ENCODE peak calls at places on chromosome 2, in five cellular contexts. One of them, this sample, is unnamed.

GRCh38 chr2:84486436-84487115 is 27.5 kb upstream of the SUCLG1 start:
- DNase-seq in GM10248: no peak
- DNase-seq in mucosa of descending colon: no peak
- DNase-seq in GM13977: no peak
- DNase-seq in lung: peak; percentile 73
- DNase-seq in this sample: no peak

GRCh38 chr2:239768907-239769573 is 256.1 kb downstream of the NDUFA10 start:
- DNase-seq in lung: no peak
- DNase-seq in GM10248: no peak
- DNase-seq in mucosa of descending colon: no peak
- DNase-seq in GM13977: no peak
- DNase-seq in this sample: no peak

GRCh38 chr2:134457353-134457752 is 203.5 kb downstream of the MGAT5 start:
- DNase-seq in mucosa of descending colon: no peak
- DNase-seq in lung: no peak
- DNase-seq in GM13977: no peak
- DNase-seq in GM10248: no peak
- DNase-seq in this sample: no peak

GRCh38 chr2:157787364-157787938 is 88.7 kb downstream of the ACVR1 start:
- DNase-seq in GM13977: no peak
- DNase-seq in mucosa of descending colon: no peak
- DNase-seq in lung: no peak
- DNase-seq in GM10248: no peak
- DNase-seq in this sample: no peak

GRCh38 chr2:24512404-24512803 is 21.4 kb downstream of the NCOA1 start:
- DNase-seq in mucosa of descending colon: no peak
- DNase-seq in GM10248: no peak
- DNase-seq in lung: no peak
- DNase-seq in GM13977: no peak
- DNase-seq in this sample: no peak

GRCh38 chr2:203636896-203637818 is 69.3 kb upstream of the CD28 start:
- DNase-seq in lung: no peak
- DNase-seq in GM13977: no peak
- DNase-seq in mucosa of descending colon: no peak
- DNase-seq in GM10248: no peak
- DNase-seq in this sample: no peak

GRCh38 chr2:53670351-53670750 is 97.3 kb upstream of the CHAC2 start:
- DNase-seq in GM10248: no peak
- DNase-seq in GM13977: no peak
- DNase-seq in mucosa of descending colon: no peak
- DNase-seq in lung: no peak
- DNase-seq in this sample: no peak

GRCh38 chr2:74587664-74588277 is 33.3 kb downstream of the DOK1 start:
- DNase-seq in lung: peak; percentile 63
- DNase-seq in GM13977: peak; percentile 72
- DNase-seq in GM10248: peak; percentile 82
- DNase-seq in mucosa of descending colon: no peak
- DNase-seq in this sample: peak; percentile 48

GRCh38 chr2:31812051-31812798 is 198.6 kb downstream of the MEMO1 start:
- DNase-seq in mucosa of descending colon: no peak
- DNase-seq in lung: no peak
- DNase-seq in GM13977: peak; percentile 68
- DNase-seq in GM10248: peak; percentile 74
- DNase-seq in this sample: no peak

GRCh38 chr2:239669899-239670460 is 269.2 kb upstream of the HDAC4 start:
- DNase-seq in GM13977: no peak
- DNase-seq in lung: no peak
- DNase-seq in GM10248: no peak
- DNase-seq in mucosa of descending colon: no peak
- DNase-seq in this sample: no peak

GRCh38 chr2:25050128-25050527 is 8.3 kb downstream of the EFR3B start:
- DNase-seq in GM13977: peak; percentile 23
- DNase-seq in mucosa of descending colon: no peak
- DNase-seq in GM10248: peak; percentile 35
- DNase-seq in lung: no peak
- DNase-seq in this sample: no peak

GRCh38 chr2:176188218-176188968 is at the start of gene HOXD1:
- DNase-seq in lung: peak; percentile 66
- DNase-seq in GM13977: peak; percentile 54
- DNase-seq in GM10248: peak; percentile 49
- DNase-seq in mucosa of descending colon: peak; percentile 80
- DNase-seq in this sample: no peak

GRCh38 chr2:128091691-128092050 is 671 bp downstream of the UGGT1 start:
- DNase-seq in GM13977: no peak
- DNase-seq in mucosa of descending colon: no peak
- DNase-seq in GM10248: no peak
- DNase-seq in lung: no peak
- DNase-seq in this sample: no peak

GRCh38 chr2:160920791-160921303 is 239.4 kb upstream of the TANK start:
- DNase-seq in mucosa of descending colon: no peak
- DNase-seq in GM10248: no peak
- DNase-seq in GM13977: no peak
- DNase-seq in lung: no peak
- DNase-seq in this sample: no peak

GRCh38 chr2:39308778-39309177 is 65.0 kb upstream of the CDKL4 start:
- DNase-seq in GM10248: no peak
- DNase-seq in lung: no peak
- DNase-seq in mucosa of descending colon: no peak
- DNase-seq in GM13977: no peak
- DNase-seq in this sample: no peak

GRCh38 chr2:137952586-137953129 is 11.6 kb upstream of the HNMT start:
- DNase-seq in GM13977: no peak
- DNase-seq in lung: no peak
- DNase-seq in GM10248: no peak
- DNase-seq in mucosa of descending colon: no peak
- DNase-seq in this sample: no peak

GRCh38 chr2:38499921-38500634 is 102.7 kb downstream of the HNRNPLL start:
- DNase-seq in lung: no peak
- DNase-seq in mucosa of descending colon: no peak
- DNase-seq in GM13977: no peak
- DNase-seq in GM10248: no peak
- DNase-seq in this sample: no peak

GRCh38 chr2:219125225-219125885 is 35.3 kb downstream of the NHEJ1 start:
- DNase-seq in GM10248: no peak
- DNase-seq in mucosa of descending colon: peak; percentile 88
- DNase-seq in lung: peak; percentile 65
- DNase-seq in GM13977: no peak
- DNase-seq in this sample: no peak

GRCh38 chr2:134228493-134228903 is 25.4 kb upstream of the MGAT5 start:
- DNase-seq in GM13977: no peak
- DNase-seq in lung: no peak
- DNase-seq in mucosa of descending colon: no peak
- DNase-seq in GM10248: no peak
- DNase-seq in this sample: no peak

GRCh38 chr2:128644156-128644555 is 325.5 kb upstream of the HS6ST1 start:
- DNase-seq in GM10248: no peak
- DNase-seq in lung: peak; percentile 17
- DNase-seq in GM13977: no peak
- DNase-seq in mucosa of descending colon: no peak
- DNase-seq in this sample: peak; percentile 2

GRCh38 chr2:38997784-38998183 is 108.1 kb downstream of the ARHGEF33 start:
- DNase-seq in mucosa of descending colon: no peak
- DNase-seq in lung: no peak
- DNase-seq in GM10248: no peak
- DNase-seq in GM13977: no peak
- DNase-seq in this sample: no peak

GRCh38 chr2:239193925-239194687 is 206.7 kb downstream of the HDAC4 start:
- DNase-seq in lung: no peak
- DNase-seq in GM13977: no peak
- DNase-seq in GM10248: no peak
- DNase-seq in mucosa of descending colon: peak; percentile 17
- DNase-seq in this sample: peak; percentile 13

GRCh38 chr2:195732569-195732968 is 75.5 kb downstream of the SLC39A10 start:
- DNase-seq in mucosa of descending colon: no peak
- DNase-seq in GM13977: no peak
- DNase-seq in lung: no peak
- DNase-seq in GM10248: no peak
- DNase-seq in this sample: no peak

GRCh38 chr2:95034221-95034620 is 8.7 kb downstream of the MAL start:
- DNase-seq in lung: no peak
- DNase-seq in mucosa of descending colon: peak; percentile 17
- DNase-seq in GM13977: no peak
- DNase-seq in GM10248: no peak
- DNase-seq in this sample: no peak

GRCh38 chr2:170277943-170278342 is 100.0 kb downstream of the MYO3B start:
- DNase-seq in lung: no peak
- DNase-seq in mucosa of descending colon: no peak
- DNase-seq in GM10248: no peak
- DNase-seq in GM13977: no peak
- DNase-seq in this sample: no peak

GRCh38 chr2:227545990-227546389 is 52.7 kb upstream of the SCYGR2 start:
- DNase-seq in GM10248: no peak
- DNase-seq in mucosa of descending colon: peak; percentile 55
- DNase-seq in lung: no peak
- DNase-seq in GM13977: no peak
- DNase-seq in this sample: no peak

GRCh38 chr2:27804146-27804545 is 32.6 kb downstream of the MRPL33 start:
- DNase-seq in GM13977: no peak
- DNase-seq in lung: no peak
- DNase-seq in mucosa of descending colon: no peak
- DNase-seq in GM10248: no peak
- DNase-seq in this sample: no peak

GRCh38 chr2:88180594-88181240 is 10.6 kb downstream of the THNSL2 start:
- DNase-seq in lung: no peak
- DNase-seq in GM10248: no peak
- DNase-seq in GM13977: no peak
- DNase-seq in mucosa of descending colon: no peak
- DNase-seq in this sample: no peak

GRCh38 chr2:226649201-226649600 is 150.4 kb downstream of the IRS1 start:
- DNase-seq in GM10248: no peak
- DNase-seq in lung: no peak
- DNase-seq in GM13977: no peak
- DNase-seq in mucosa of descending colon: no peak
- DNase-seq in this sample: no peak

GRCh38 chr2:48343571-48344440 is 186.1 kb upstream of the STON1 start:
- DNase-seq in mucosa of descending colon: no peak
- DNase-seq in GM10248: peak; percentile 14
- DNase-seq in GM13977: no peak
- DNase-seq in lung: no peak
- DNase-seq in this sample: no peak

GRCh38 chr2:183759033-183759432 is 634.8 kb downstream of the NUP35 start:
- DNase-seq in mucosa of descending colon: no peak
- DNase-seq in GM10248: no peak
- DNase-seq in lung: no peak
- DNase-seq in GM13977: no peak
- DNase-seq in this sample: no peak

GRCh38 chr2:30979822-30980245 is 158.4 kb downstream of the GALNT14 start:
- DNase-seq in GM13977: no peak
- DNase-seq in GM10248: no peak
- DNase-seq in lung: no peak
- DNase-seq in mucosa of descending colon: no peak
- DNase-seq in this sample: no peak

GRCh38 chr2:229409751-229410181 is 138.7 kb upstream of the PID1 start:
- DNase-seq in mucosa of descending colon: no peak
- DNase-seq in GM10248: no peak
- DNase-seq in lung: no peak
- DNase-seq in GM13977: no peak
- DNase-seq in this sample: no peak

GRCh38 chr2:233242231-233242917 is 9.1 kb upstream of the ATG16L1 start:
- DNase-seq in mucosa of descending colon: no peak
- DNase-seq in GM10248: peak; percentile 40
- DNase-seq in lung: no peak
- DNase-seq in GM13977: no peak
- DNase-seq in this sample: no peak

GRCh38 chr2:19695706-19696105 is 206.1 kb downstream of the TTC32 start:
- DNase-seq in lung: no peak
- DNase-seq in GM10248: no peak
- DNase-seq in mucosa of descending colon: no peak
- DNase-seq in GM13977: no peak
- DNase-seq in this sample: no peak

GRCh38 chr2:168562971-168563370 is 106.9 kb downstream of the CERS6 start:
- DNase-seq in mucosa of descending colon: no peak
- DNase-seq in GM13977: no peak
- DNase-seq in lung: no peak
- DNase-seq in GM10248: no peak
- DNase-seq in this sample: no peak

GRCh38 chr2:168560817-168561485 is 104.9 kb downstream of the CERS6 start:
- DNase-seq in lung: no peak
- DNase-seq in mucosa of descending colon: no peak
- DNase-seq in GM13977: peak; percentile 8
- DNase-seq in GM10248: peak; percentile 17
- DNase-seq in this sample: no peak

GRCh38 chr2:168561991-168562390 is 105.9 kb downstream of the CERS6 start:
- DNase-seq in GM13977: no peak
- DNase-seq in GM10248: no peak
- DNase-seq in lung: no peak
- DNase-seq in mucosa of descending colon: no peak
- DNase-seq in this sample: no peak

GRCh38 chr2:168555283-168555682 is 99.2 kb downstream of the CERS6 start:
- DNase-seq in lung: no peak
- DNase-seq in GM13977: no peak
- DNase-seq in GM10248: no peak
- DNase-seq in mucosa of descending colon: no peak
- DNase-seq in this sample: no peak

GRCh38 chr2:168559187-168559586 is 103.1 kb downstream of the CERS6 start:
- DNase-seq in GM10248: no peak
- DNase-seq in mucosa of descending colon: no peak
- DNase-seq in lung: no peak
- DNase-seq in GM13977: no peak
- DNase-seq in this sample: no peak
- TF ChIP-seq CTCF in GM10248: no peak
- TF ChIP-seq CTCF in mucosa of descending colon: no peak
- TF ChIP-seq CTCF in lung: no peak
- TF ChIP-seq CTCF in GM13977: no peak
- TF ChIP-seq CTCF in this sample: no peak

DNA sequence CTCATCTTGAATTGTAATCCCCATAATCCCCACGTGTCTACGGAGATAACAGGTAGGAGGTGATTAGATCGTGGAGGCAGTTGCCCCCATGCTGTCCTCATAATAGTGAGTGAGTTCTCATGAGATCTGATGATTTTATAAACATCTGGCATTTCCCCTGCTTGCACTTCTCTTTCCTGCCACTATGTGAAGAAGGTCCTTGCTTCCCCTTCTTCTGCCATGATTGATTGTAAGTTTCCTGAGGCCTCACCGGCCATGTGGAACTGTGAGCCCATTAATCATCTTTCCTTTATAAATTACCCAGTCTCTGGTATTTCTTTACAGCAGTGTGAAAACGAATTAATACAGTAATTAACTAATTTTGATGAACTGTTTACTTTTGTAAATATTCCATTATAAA is 582.5 kb downstream of the TSN start:
- DNase-seq in GM13977: no peak
- DNase-seq in lung: no peak
- DNase-seq in mucosa of descending colon: no peak
- DNase-seq in GM10248: no peak
- DNase-seq in this sample: no peak
- TF ChIP-seq CTCF in GM13977: no peak
- TF ChIP-seq CTCF in lung: no peak
- TF ChIP-seq CTCF in mucosa of descending colon: no peak
- TF ChIP-seq CTCF in GM10248: no peak
- TF ChIP-seq CTCF in this sample: no peak

GRCh38 chr2:116804901-116805300 is 1009.6 kb upstream of the DDX18 start:
- DNase-seq in GM13977: no peak
- DNase-seq in lung: no peak
- DNase-seq in GM10248: no peak
- DNase-seq in mucosa of descending colon: no peak
- DNase-seq in this sample: no peak
- TF ChIP-seq CTCF in GM13977: no peak
- TF ChIP-seq CTCF in lung: no peak
- TF ChIP-seq CTCF in GM10248: no peak
- TF ChIP-seq CTCF in mucosa of descending colon: no peak
- TF ChIP-seq CTCF in this sample: no peak

GRCh38 chr2:180847073-180847472 is 133.3 kb upstream of the UBE2E3 start:
- DNase-seq in GM13977: no peak
- DNase-seq in lung: no peak
- DNase-seq in mucosa of descending colon: no peak
- DNase-seq in GM10248: no peak
- DNase-seq in this sample: no peak
- TF ChIP-seq CTCF in GM13977: no peak
- TF ChIP-seq CTCF in lung: no peak
- TF ChIP-seq CTCF in mucosa of descending colon: no peak
- TF ChIP-seq CTCF in GM10248: no peak
- TF ChIP-seq CTCF in this sample: no peak